ENCODE peak calls at places on chromosome 15, in eight cellular contexts. R, U, Z, I, T, X, Y and N are unnamed samples.

GRCh38 chr15:53976844-53977392 is 1.3 kb upstream of the UNC13C start:
- DNase-seq in R (no peak), U (no peak), Z (no peak), I (no peak), T (no peak), X (peak), Y (no peak), N (no peak)

GRCh38 chr15:42453826-42454225 is 37.1 kb downstream of the ZNF106 start:
- DNase-seq in R (no peak), U (no peak), Z (no peak), I (no peak), T (no peak), X (no peak), Y (no peak), N (no peak)

GRCh38 chr15:83571820-83572707 is 81.9 kb upstream of the ADAMTSL3 start:
- DNase-seq in R (no peak), U (no peak), Z (no peak), I (no peak), T (peak), X (no peak), Y (peak), N (no peak)

GRCh38 chr15:44801368-44801767 is 65.0 kb downstream of the TRIM69 start:
- DNase-seq in R (no peak), U (no peak), Z (no peak), I (no peak), T (no peak), X (no peak), Y (no peak), N (no peak)

GRCh38 chr15:26894181-26894580 is 27.3 kb downstream of the GABRA5 start:
- DNase-seq in R (no peak), U (no peak), Z (no peak), I (no peak), T (no peak), X (no peak), Y (no peak), N (no peak)

GRCh38 chr15:82569834-82570233 is 29.6 kb upstream of the RPS17 start:
- DNase-seq in R (no peak), U (no peak), Z (no peak), I (no peak), T (no peak), X (no peak), Y (no peak), N (no peak)

GRCh38 chr15:54481819-54482218 is 503.6 kb downstream of the UNC13C start:
- DNase-seq in R (no peak), U (no peak), Z (no peak), I (no peak), T (no peak), X (no peak), Y (no peak), N (no peak)

GRCh38 chr15:33243869-33244268 is 49.4 kb upstream of the FMN1 start:
- DNase-seq in R (no peak), U (no peak), Z (no peak), I (no peak), T (peak), X (no peak), Y (peak), N (no peak)

GRCh38 chr15:25052191-25052999 is 97.6 kb downstream of the SNRPN start:
- DNase-seq in R (no peak), U (no peak), Z (no peak), I (no peak), T (no peak), X (no peak), Y (no peak), N (peak)

DNA sequence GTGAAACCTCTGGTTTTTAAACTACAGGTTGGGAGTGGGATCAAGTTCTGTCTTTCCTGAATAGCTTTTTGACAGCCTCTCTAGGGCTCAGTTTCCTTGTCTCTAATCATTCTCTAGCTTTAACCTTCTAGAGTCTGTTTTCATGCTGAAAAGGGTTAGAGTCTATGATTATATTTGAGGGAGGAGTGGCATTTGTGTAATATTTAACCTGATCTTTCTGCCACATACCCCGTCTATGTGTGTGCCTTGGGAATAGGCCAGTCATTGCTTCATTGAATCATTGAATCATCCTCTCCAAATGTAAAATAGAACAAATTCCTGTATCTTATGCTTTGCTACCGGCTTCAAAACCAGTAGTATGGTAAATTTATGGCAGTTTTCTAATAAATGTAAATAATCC is 204.9 kb downstream of the KLHL25 start:
- DNase-seq in R (no peak), U (no peak), Z (no peak), I (no peak), T (peak), X (peak), Y (peak), N (no peak)
- H3K4me3 ChIP-seq in R (no peak), U (no peak), Z (no peak), I (no peak), T (no peak), X (no peak), Y (peak), N (no peak)

GRCh38 chr15:80210612-80211554 is 41.1 kb downstream of the CTXND1 start:
- DNase-seq in R (no peak), U (no peak), Z (no peak), I (no peak), T (no peak), X (peak), Y (no peak), N (no peak)
- TF ChIP-seq POLR2A in R (no peak), U (no peak), Z (no peak), I (no peak), T (no peak), X (no peak), Y (no peak), N (no peak)

GRCh38 chr15:61200626-61201025 is 28.5 kb downstream of the RORA start:
- DNase-seq in R (no peak), U (no peak), Z (no peak), I (no peak), T (no peak), X (no peak), Y (no peak), N (no peak)

GRCh38 chr15:61199681-61200080 is 29.4 kb downstream of the RORA start:
- DNase-seq in R (no peak), U (no peak), Z (no peak), I (no peak), T (no peak), X (no peak), Y (no peak), N (no peak)

GRCh38 chr15:61206767-61207166 is 22.3 kb downstream of the RORA start:
- DNase-seq in R (no peak), U (no peak), Z (no peak), I (no peak), T (no peak), X (no peak), Y (no peak), N (no peak)

GRCh38 chr15:61201322-61201721 is 27.8 kb downstream of the RORA start:
- DNase-seq in R (no peak), U (no peak), Z (no peak), I (no peak), T (no peak), X (no peak), Y (no peak), N (no peak)

GRCh38 chr15:61205427-61205826 is 23.7 kb downstream of the RORA start:
- DNase-seq in R (peak), U (no peak), Z (no peak), I (no peak), T (no peak), X (no peak), Y (no peak), N (no peak)
- H3K4me3 ChIP-seq in R (peak), U (peak), Z (peak), I (no peak), T (no peak), X (no peak), Y (no peak), N (peak)

GRCh38 chr15:70627734-70628541 is 135.4 kb downstream of the UACA start:
- DNase-seq in R (no peak), U (no peak), Z (no peak), I (no peak), T (no peak), X (no peak), Y (no peak), N (no peak)
- TF ChIP-seq POLR2A in R (no peak), U (no peak), Z (no peak), I (no peak), T (no peak), X (no peak), Y (no peak), N (no peak)

GRCh38 chr15:80404719-80405553 is 754 bp downstream of the ARNT2 start:
- DNase-seq in R (no peak), U (peak), Z (no peak), I (no peak), T (peak), X (peak), Y (peak), N (no peak)
- H3K4me3 ChIP-seq in R (peak), U (peak), Z (peak), I (peak), T (peak), X (peak), Y (peak), N (peak)

GRCh38 chr15:85583404-85584390 is 203.3 kb downstream of the AKAP13 start:
- DNase-seq in R (peak), U (no peak), Z (no peak), I (peak), T (peak), X (peak), Y (no peak), N (no peak)
- TF ChIP-seq POLR2A in R (no peak), U (no peak), Z (no peak), I (no peak), T (no peak), X (no peak), Y (no peak), N (no peak)